ENCODE peak calls at places on chromosomes 13 and 19, in eight cellular contexts. A, X, S, C, I, Q, T and J are unnamed samples.

GRCh38 chr13:113183450-113184129 is 24.9 kb downstream of the PCID2 start:
- DNase-seq in A (no peak), X (no peak), S (no peak), C (no peak), I (no peak), Q (no peak), T (no peak), J (no peak)

GRCh38 chr19:1513492-1514294 is 874 bp upstream of the ADAMTSL5 start:
- DNase-seq in A (no peak), X (no peak), S (peak; percentile 43), C (peak; percentile 82), I (peak; percentile 76), Q (no peak), T (no peak), J (no peak)

GRCh38 chr19:54388001-54388802 is 23.5 kb upstream of the LAIR1 start:
- DNase-seq in A (peak; percentile 31), X (no peak), S (no peak), C (no peak), I (peak; percentile 50), Q (no peak), T (peak; percentile 68), J (no peak)

GRCh38 chr19:40962460-40962961 is 28.6 kb upstream of the CYP2B6 start:
- DNase-seq in A (peak; percentile 18), X (no peak), S (no peak), C (no peak), I (no peak), Q (no peak), T (no peak), J (no peak)

GRCh38 chr19:5287066-5287465 is 53.5 kb downstream of the PTPRS start:
- DNase-seq in A (no peak), X (no peak), S (no peak), C (no peak), I (no peak), Q (no peak), T (no peak), J (no peak)

GRCh38 chr19:7894612-7895309 is 6.5 kb downstream of the LRRC8E start:
- DNase-seq in A (no peak), X (no peak), S (no peak), C (no peak), I (no peak), Q (no peak), T (no peak), J (no peak)

GRCh38 chr13:113973218-113974164 is at the start of gene C13orf46:
- DNase-seq in A (no peak), X (no peak), S (no peak), C (no peak), I (peak; percentile 13), Q (no peak), T (no peak), J (no peak)

GRCh38 chr13:24208314-24208713 is 47.8 kb downstream of the SPATA13 start:
- DNase-seq in A (peak; percentile 70), X (no peak), S (no peak), C (no peak), I (no peak), Q (peak; percentile 69), T (no peak), J (no peak)

GRCh38 chr13:113337556-113337955 is 26.4 kb downstream of the GRTP1 start:
- DNase-seq in A (no peak), X (no peak), S (no peak), C (peak; percentile 72), I (no peak), Q (no peak), T (no peak), J (no peak)

GRCh38 chr19:15733895-15734294 is 3.9 kb upstream of the OR10H3 start:
- DNase-seq in A (no peak), X (no peak), S (no peak), C (no peak), I (no peak), Q (no peak), T (no peak), J (no peak)

GRCh38 chr13:24228852-24229458 is 68.4 kb downstream of the SPATA13 start:
- DNase-seq in A (peak; percentile 49), X (peak; percentile 37), S (no peak), C (no peak), I (peak; percentile 34), Q (peak; percentile 52), T (no peak), J (no peak)

GRCh38 chr13:46679369-46680180 is 117.4 kb downstream of the ESD start:
- DNase-seq in A (no peak), X (no peak), S (peak; percentile 49), C (no peak), I (peak; percentile 68), Q (no peak), T (peak; percentile 56), J (no peak)

GRCh38 chr13:96779691-96780090 is 214.6 kb downstream of the OXGR1 start:
- DNase-seq in A (no peak), X (no peak), S (no peak), C (no peak), I (no peak), Q (no peak), T (no peak), J (no peak)

GRCh38 chr19:49432141-49433073 is 7.2 kb downstream of the GFY start:
- DNase-seq in A (no peak), X (no peak), S (no peak), C (peak; percentile 78), I (peak; percentile 30), Q (no peak), T (no peak), J (no peak)

GRCh38 chr13:65787087-65787486 is 1443.0 kb downstream of the PCDH9 start:
- DNase-seq in A (no peak), X (no peak), S (no peak), C (no peak), I (no peak), Q (no peak), T (no peak), J (no peak)

GRCh38 chr13:95552539-95553270 is at the start of gene CLDN10:
- DNase-seq in A (no peak), X (peak; percentile 77), S (no peak), C (peak; percentile 94), I (no peak), Q (no peak), T (no peak), J (no peak)

DNA sequence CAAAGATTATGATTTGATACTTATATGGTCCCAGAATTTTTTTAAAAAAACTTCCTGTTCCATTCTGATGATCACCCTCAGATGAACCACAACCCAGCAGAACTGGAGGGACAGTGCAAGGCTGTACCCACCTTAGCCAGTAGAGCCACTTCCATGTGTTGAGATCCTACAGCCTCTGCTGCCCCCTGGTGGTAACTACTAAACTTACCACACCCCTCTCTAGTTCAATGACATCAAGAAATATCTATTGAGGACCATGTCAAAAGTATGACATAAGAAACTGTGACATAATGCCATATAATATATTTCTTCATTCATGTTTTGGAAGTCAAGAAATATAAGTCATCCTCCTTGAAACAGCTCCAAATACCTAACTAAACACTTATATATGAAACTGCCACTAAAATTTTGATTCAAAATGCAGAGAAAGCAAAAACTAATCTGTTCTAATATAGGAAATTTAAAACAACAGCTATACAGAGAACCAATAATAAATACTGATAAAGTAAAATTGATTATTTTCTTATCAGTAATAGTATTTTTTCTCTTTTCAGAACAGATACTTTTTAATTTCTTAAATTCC is 412.6 kb downstream of the KCTD12 start:
- DNase-seq in A (peak; percentile 67), X (peak; percentile 74), S (peak; percentile 63), C (peak; percentile 81), I (peak; percentile 61), Q (peak; percentile 52), T (peak; percentile 51), J (peak; percentile 79)
- H3K27ac ChIP-seq in A (no peak overlapping the region), X (no peak overlapping the region), S (no peak overlapping the region), C (no peak overlapping the region), I (no peak overlapping the region), Q (no peak overlapping the region), T (no peak overlapping the region), J (no peak overlapping the region)

GRCh38 chr13:33509642-33510229 is 224.2 kb upstream of the STARD13 start:
- DNase-seq in A (peak; percentile 58), X (no peak), S (no peak), C (no peak), I (no peak), Q (no peak), T (no peak), J (peak; percentile 80)
- H3K4me3 ChIP-seq in A (no peak overlapping the region), X (no peak overlapping the region), S (no peak overlapping the region), C (no peak overlapping the region), I (no peak overlapping the region), Q (no peak overlapping the region), T (no peak overlapping the region), J (peak overlapping the region; percentile 45)

GRCh38 chr19:35249146-35249847 is 495 bp downstream of the LSR start:
- DNase-seq in A (peak; percentile 49), X (no peak), S (no peak), C (no peak), I (no peak), Q (no peak), T (peak; percentile 40), J (no peak)
- H3K27ac ChIP-seq in A (no peak overlapping the region), X (peak overlapping the region; percentile 6), S (no peak overlapping the region), C (peak overlapping the region; percentile 100), I (peak overlapping the region; percentile 84), Q (no peak overlapping the region), T (peak overlapping the region; percentile 98), J (peak overlapping the region; percentile 70)

DNA sequence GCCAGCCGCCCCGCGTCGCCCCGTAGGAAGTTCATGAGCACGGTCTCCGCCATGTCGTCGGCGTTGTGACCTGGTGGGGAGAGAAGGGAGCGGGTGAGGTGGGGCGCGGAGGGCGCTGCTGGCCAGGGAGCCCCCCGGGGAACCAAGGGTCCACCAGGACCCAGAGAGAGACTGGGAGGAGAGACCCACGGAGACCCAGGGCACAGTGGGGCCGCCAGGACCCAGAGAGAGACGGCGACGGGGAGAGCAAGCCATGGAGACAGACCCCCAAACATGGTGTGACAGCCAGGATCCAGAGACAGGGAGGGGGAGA is 9.2 kb downstream of the CTU1 start:
- DNase-seq in A (no peak), X (no peak), S (no peak), C (no peak), I (no peak), Q (no peak), T (no peak), J (no peak)
- H3K4me3 ChIP-seq in A (no peak overlapping the region), X (no peak overlapping the region), S (no peak overlapping the region), C (no peak overlapping the region), I (no peak overlapping the region), Q (no peak overlapping the region), T (no peak overlapping the region), J (peak overlapping the region; percentile 25)

DNA sequence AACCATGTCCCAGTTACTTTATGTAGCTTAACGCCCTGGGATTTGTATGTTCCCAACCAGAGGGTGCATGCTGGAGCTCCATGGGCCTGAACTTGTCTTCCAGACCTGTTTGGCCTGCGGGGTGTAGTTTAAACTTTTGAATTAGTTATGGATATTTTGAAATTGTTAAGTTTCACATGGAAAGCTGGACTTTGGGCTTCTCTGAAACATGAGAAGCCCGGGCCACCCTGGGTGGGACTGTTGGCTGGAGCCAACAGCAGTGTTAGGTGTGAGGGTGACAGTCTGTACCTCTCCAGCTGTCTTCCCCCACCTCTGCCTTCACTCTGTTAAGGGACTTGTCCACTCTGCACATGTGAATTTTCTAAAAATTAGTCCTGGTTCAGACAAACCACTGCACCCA is 1.6 kb downstream of the UBE2L5 start:
- DNase-seq in A (no peak), X (no peak), S (no peak), C (no peak), I (no peak), Q (no peak), T (no peak), J (peak; percentile 26)
- H3K27ac ChIP-seq in A (no peak overlapping the region), X (no peak overlapping the region), S (no peak overlapping the region), C (no peak overlapping the region), I (no peak overlapping the region), Q (no peak overlapping the region), T (no peak overlapping the region), J (no peak overlapping the region)